ENCODE peak calls at places on chromosomes 16 and 17, in seven cellular contexts. W is IMR-90, O is mesendoderm, U is trophoblast cell, P is neuronal stem cell, Z is H9, K is mesenchymal stem cell. J is an unnamed sample.

GRCh38 chr17:31754239-31754945 is 104.7 kb downstream of the COPRS start:
- DNase-seq in W (peak), O (peak), U (peak), P (no peak), Z (no peak), K (peak), J (no peak)

GRCh38 chr17:60229189-60229802 is 79.5 kb downstream of the CA4 start:
- DNase-seq in W (peak), O (peak), U (peak), P (no peak), Z (no peak), K (no peak), J (no peak)

GRCh38 chr16:56281256-56281805 is 90.0 kb downstream of the GNAO1 start:
- DNase-seq in W (no peak), O (peak), U (no peak), P (peak), Z (peak), K (no peak), J (peak)

GRCh38 chr16:67389911-67390815 is 3.1 kb downstream of the TPPP3 start:
- DNase-seq in W (no peak), O (no peak), U (no peak), P (no peak), Z (no peak), K (no peak), J (no peak)

GRCh38 chr17:65670667-65671371 is 109.4 kb upstream of the AXIN2 start:
- DNase-seq in W (no peak), O (no peak), U (no peak), P (no peak), Z (no peak), K (no peak), J (no peak)

GRCh38 chr17:83194761-83195329 is 115.4 kb downstream of the METRNL start:
- DNase-seq in W (no peak), O (no peak), U (no peak), P (no peak), Z (no peak), K (no peak), J (no peak)

GRCh38 chr17:75878174-75878998 is at the start of gene TRIM47:
- DNase-seq in W (peak), O (peak), U (peak), P (no peak), Z (peak), K (peak), J (peak)

GRCh38 chr17:32341141-32341856 is 674 bp downstream of the C17orf75 start:
- DNase-seq in W (no peak), O (peak), U (no peak), P (no peak), Z (no peak), K (peak), J (no peak)

GRCh38 chr16:54477766-54478165 is 191.2 kb upstream of the IRX3 start:
- DNase-seq in W (no peak), O (no peak), U (no peak), P (no peak), Z (no peak), K (no peak), J (no peak)

GRCh38 chr16:85330694-85331188 is 218.5 kb upstream of the CIBAR2 start:
- DNase-seq in W (peak), O (peak), U (peak), P (peak), Z (peak), K (peak), J (no peak)

GRCh38 chr17:79779661-79780365 is 1.9 kb downstream of the CBX2 start:
- DNase-seq in W (no peak), O (no peak), U (peak), P (no peak), Z (no peak), K (no peak), J (no peak)

GRCh38 chr16:4798456-4798855 is 3.3 kb downstream of the SMIM22 start:
- DNase-seq in W (no peak), O (no peak), U (no peak), P (no peak), Z (no peak), K (no peak), J (no peak)

GRCh38 chr17:41377546-41377945 is 4.6 kb downstream of the KRT34 start:
- DNase-seq in W (peak), O (no peak), U (no peak), P (no peak), Z (no peak), K (no peak), J (no peak)

GRCh38 chr17:68197997-68198930 is 49.6 kb upstream of the AMZ2 start:
- DNase-seq in W (no peak), O (peak), U (peak), P (no peak), Z (peak), K (no peak), J (no peak)

GRCh38 chr16:16021988-16022682 is 72.7 kb downstream of the ABCC1 start:
- DNase-seq in W (peak), O (peak), U (peak), P (peak), Z (peak), K (peak), J (no peak)

GRCh38 chr16:14464796-14465195 is 165.3 kb downstream of the PARN start:
- DNase-seq in W (no peak), O (no peak), U (peak), P (no peak), Z (no peak), K (no peak), J (no peak)

GRCh38 chr17:8506145-8506544 is 70.5 kb downstream of the NDEL1 start:
- DNase-seq in W (no peak), O (no peak), U (no peak), P (no peak), Z (no peak), K (no peak), J (no peak)

GRCh38 chr17:28470266-28471126 is 2.9 kb upstream of the SLC13A2 start:
- DNase-seq in W (no peak), O (no peak), U (no peak), P (no peak), Z (no peak), K (no peak), J (peak)

GRCh38 chr17:19534562-19535149 is 1.0 kb downstream of the SLC47A1 start:
- DNase-seq in W (no peak), O (no peak), U (no peak), P (no peak), Z (no peak), K (no peak), J (no peak)

GRCh38 chr16:83110221-83110768 is 483.5 kb downstream of the CDH13 start:
- DNase-seq in W (no peak), O (no peak), U (no peak), P (no peak), Z (no peak), K (peak), J (no peak)

GRCh38 chr16:57266531-57267268 is 17.8 kb downstream of the PLLP start:
- DNase-seq in W (no peak), O (no peak), U (no peak), P (no peak), Z (no peak), K (no peak), J (no peak)

GRCh38 chr17:6556121-6557039 is at the start of gene PITPNM3:
- DNase-seq in W (no peak), O (no peak), U (no peak), P (no peak), Z (no peak), K (peak), J (peak)

GRCh38 chr16:49013727-49014080 is 267.9 kb downstream of the CBLN1 start:
- DNase-seq in W (no peak), O (no peak), U (no peak), P (no peak), Z (no peak), K (no peak), J (no peak)

GRCh38 chr16:85173981-85174751 is 61.9 kb upstream of the CIBAR2 start:
- DNase-seq in W (peak), O (peak), U (peak), P (no peak), Z (no peak), K (peak), J (no peak)

GRCh38 chr17:21283482-21284318 is 811 bp upstream of the MAP2K3 start:
- DNase-seq in W (peak), O (no peak), U (peak), P (no peak), Z (no peak), K (peak), J (no peak)

GRCh38 chr17:15412606-15413005 is 54.8 kb downstream of the CDRT4 start:
- DNase-seq in W (no peak), O (no peak), U (no peak), P (no peak), Z (no peak), K (no peak), J (no peak)

GRCh38 chr17:2837147-2837561 is 40.9 kb downstream of the RAP1GAP2 start:
- DNase-seq in W (no peak), O (no peak), U (no peak), P (no peak), Z (no peak), K (no peak), J (no peak)

GRCh38 chr16:68636064-68636551 is 9.0 kb upstream of the CDH3 start:
- DNase-seq in W (no peak), O (peak), U (no peak), P (no peak), Z (no peak), K (no peak), J (no peak)

GRCh38 chr17:8873801-8874715 is 6.6 kb upstream of the PIK3R6 start:
- DNase-seq in W (no peak), O (peak), U (no peak), P (no peak), Z (no peak), K (no peak), J (no peak)

GRCh38 chr16:74942977-74943918 is 41.7 kb downstream of the WDR59 start:
- DNase-seq in W (no peak), O (no peak), U (no peak), P (no peak), Z (no peak), K (no peak), J (no peak)

GRCh38 chr17:83195330-83196087 is 116.1 kb downstream of the METRNL start:
- DNase-seq in W (no peak), O (no peak), U (no peak), P (no peak), Z (no peak), K (no peak), J (no peak)

GRCh38 chr17:39979865-39980401 is 674 bp upstream of the PSMD3 start:
- DNase-seq in W (peak), O (peak), U (no peak), P (no peak), Z (peak), K (peak), J (no peak)

GRCh38 chr16:13919330-13919682 is 648 bp upstream of the ERCC4 start:
- DNase-seq in W (peak), O (no peak), U (no peak), P (no peak), Z (no peak), K (peak), J (no peak)

DNA sequence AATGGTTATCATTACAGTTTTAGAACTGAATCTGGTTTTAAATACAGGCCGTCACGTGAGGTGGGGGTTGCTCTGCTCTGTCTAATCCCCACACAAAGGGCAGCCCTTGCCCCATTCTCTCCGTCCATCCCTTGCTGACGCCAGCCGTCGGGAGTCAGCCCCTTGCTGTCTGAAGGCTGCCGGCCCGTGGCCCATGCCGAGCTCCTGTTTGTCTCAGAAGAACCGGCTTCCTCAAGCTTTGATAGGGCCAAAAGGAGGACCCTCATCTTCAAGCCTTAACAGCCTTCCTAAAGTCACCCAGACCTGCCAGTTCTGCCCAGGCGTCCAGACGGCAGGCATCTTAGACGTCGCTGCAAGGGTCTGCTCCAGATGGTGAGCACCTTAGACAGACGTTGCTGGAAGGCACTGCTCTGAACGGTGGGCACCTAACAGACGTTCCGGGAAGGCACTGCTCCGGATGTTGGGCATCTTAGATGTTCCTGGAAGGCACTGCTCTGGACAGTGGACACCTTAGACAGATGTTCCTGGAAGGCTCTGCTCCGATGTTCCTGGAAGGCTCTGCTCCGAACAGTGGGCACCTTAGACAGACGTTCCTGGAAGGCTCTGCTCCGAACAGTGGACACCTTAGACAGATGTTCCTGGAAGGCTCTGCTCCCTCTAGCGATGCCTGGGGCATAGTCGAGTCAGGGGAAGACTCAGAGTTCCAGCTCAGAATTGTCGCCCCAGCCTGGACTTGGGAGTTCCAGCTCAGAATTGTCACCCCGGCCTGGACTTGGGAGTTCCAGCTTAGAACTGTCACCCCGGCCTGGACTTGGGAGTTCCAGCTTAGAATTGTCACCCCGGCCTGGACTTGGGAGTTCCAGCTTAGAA is 35.1 kb upstream of the CHMP6 start:
- DNase-seq in W (no peak), O (no peak), U (peak), P (no peak), Z (no peak), K (no peak), J (no peak)
- H3K23ac ChIP-seq in W (no peak), O (no peak), U (no peak), P (no peak), Z (no peak), K (no peak), J (no peak)

DNA sequence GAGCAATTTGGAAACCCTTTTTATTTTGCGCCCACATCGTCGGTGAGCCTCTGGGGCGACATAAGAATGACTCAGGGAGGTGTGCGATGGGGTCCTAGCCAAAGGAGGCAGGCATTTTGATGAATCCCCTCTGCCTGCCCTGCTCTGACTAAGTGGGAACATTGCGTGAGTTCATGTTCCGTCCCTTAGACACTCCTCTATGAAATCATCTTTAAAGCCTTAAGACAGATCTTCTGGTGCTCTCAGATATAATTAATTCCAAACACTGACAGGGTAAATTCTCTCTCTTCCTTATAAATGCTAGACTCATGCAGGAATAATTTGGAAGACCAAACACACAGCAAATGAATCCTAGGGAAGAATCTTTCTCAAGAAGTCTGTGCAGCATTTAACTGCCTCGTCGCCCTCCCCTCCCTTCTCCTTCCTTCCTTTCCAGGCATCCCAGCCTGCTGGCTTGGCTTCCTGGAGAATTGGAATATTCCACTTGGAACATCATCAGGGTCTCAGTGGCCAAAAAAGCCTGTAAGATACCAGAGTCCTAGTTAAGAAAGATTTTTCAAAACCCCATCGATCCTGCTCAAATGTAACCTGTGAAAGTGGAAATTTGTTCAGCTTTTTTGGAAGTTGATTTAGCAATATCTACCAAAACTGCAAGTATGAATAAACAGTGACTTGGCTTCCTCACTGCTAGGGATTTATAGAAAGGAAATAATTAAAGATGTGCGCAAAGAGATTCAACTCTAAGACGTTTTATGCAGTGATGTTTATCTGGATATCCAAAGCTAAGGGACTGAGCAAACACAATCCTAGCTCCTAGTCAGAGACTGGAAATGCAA is 52.5 kb upstream of the FOXF1 start:
- DNase-seq in W (peak), O (no peak), U (no peak), P (no peak), Z (no peak), K (peak), J (no peak)
- H3K23ac ChIP-seq in W (peak), O (no peak), U (no peak), P (no peak), Z (no peak), K (no peak), J (no peak)

DNA sequence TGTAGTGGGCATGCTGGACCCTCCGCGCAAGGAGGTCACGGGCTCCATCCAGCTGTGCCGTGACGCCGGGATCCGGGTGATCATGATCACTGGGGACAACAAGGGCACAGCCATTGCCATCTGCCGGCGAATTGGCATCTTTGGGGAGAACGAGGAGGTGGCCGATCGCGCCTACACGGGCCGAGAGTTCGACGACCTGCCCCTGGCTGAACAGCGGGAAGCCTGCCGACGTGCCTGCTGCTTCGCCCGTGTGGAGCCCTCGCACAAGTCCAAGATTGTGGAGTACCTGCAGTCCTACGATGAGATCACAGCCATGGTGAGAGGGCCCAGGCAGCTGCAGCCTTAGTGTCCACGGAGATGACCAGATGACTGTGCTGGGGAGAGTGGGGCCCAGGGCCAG is 22.3 kb downstream of the ATP2A1 start:
- DNase-seq in W (no peak), O (no peak), U (no peak), P (no peak), Z (no peak), K (no peak), J (no peak)
- H3K23ac ChIP-seq in W (no peak), O (no peak), U (no peak), P (peak), Z (no peak), K (no peak), J (no peak)

DNA sequence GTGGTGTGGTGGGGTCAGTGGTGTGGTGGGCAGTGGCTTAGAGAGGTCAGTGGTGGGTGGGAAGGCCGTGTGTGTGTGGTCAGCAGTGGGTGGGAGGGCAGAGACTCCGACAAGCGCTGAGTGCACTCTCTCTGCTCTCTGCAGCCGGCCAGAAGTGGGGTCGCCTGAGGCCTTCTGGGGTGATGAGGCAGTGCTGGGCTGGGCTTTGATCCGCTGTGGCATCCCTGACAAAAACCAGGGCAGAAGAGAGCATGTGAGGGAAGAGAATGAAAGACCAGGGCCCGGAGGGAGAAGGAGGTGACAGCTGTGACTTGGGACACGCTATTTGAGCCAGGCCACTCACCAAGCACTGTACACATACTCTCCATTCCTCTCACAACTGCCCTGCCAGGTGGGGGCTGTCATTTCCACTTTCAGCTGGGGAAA is 50.8 kb downstream of the NKD1 start:
- DNase-seq in W (no peak), O (no peak), U (no peak), P (no peak), Z (no peak), K (no peak), J (no peak)
- H3K23ac ChIP-seq in W (no peak), O (no peak), U (no peak), P (peak), Z (no peak), K (no peak), J (no peak)

GRCh38 chr17:16495980-16496819 is 4.2 kb upstream of the LRRC75A start:
- DNase-seq in W (no peak), O (no peak), U (no peak), P (no peak), Z (peak), K (no peak), J (no peak)
- H3K23ac ChIP-seq in W (no peak), O (no peak), U (no peak), P (no peak), Z (no peak), K (no peak), J (no peak)

GRCh38 chr16:88884569-88885271 is 18.3 kb upstream of the PABPN1L start:
- DNase-seq in W (no peak), O (no peak), U (no peak), P (no peak), Z (no peak), K (no peak), J (no peak)
- H3K23ac ChIP-seq in W (no peak), O (no peak), U (no peak), P (peak), Z (no peak), K (no peak), J (no peak)

DNA sequence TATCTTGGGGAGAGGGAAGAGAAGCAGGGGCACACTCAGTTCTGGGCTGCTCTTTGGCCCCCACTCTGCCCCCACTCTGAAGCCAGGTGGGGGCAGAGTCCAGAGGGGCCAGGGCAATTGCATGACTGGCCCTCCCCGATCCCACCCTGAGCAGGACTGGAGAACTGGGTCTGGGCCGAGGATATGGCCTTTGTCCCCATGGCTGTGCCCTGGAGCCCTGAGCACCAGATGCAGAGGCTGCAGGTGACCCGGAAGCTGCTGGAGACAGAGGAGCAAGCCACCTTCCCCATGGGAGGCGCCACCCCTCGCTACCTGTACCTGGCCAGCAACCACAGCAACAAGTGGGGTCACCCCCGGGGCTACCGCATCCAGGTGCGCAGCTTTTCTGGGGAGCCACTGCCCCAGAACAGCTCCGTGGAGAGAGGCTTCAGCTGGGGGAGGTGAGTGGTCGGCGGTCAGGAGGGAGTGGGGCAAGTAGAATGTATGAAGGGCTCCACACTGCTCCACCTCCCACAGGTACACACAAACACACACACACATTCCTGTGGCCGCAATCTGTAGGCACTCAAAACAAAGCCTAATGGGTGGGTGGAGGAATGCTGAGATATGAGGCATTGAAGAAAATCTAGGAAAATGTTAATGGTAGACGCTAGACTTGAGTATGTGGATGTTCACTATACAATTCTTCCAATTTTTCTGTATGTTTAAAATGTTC is 21.4 kb downstream of the AOC3 start:
- DNase-seq in W (peak), O (no peak), U (peak), P (no peak), Z (no peak), K (no peak), J (no peak)
- H3K23ac ChIP-seq in W (no peak), O (no peak), U (no peak), P (no peak), Z (no peak), K (no peak), J (no peak)